ENCODE peak calls at places on chromosomes 5 and 9, in five cellular contexts. V is endothelial cell of umbilical vein, X is ovary, Q is psoas muscle, M is iPS DF 6.9. P is an unnamed sample.

GRCh38 chr5:59035681-59036080 is 452.8 kb downstream of the RAB3C start:
- DNase-seq in V (no peak), X (no peak), Q (no peak), M (no peak), P (no peak)

GRCh38 chr9:106945727-106946690 is 83.0 kb downstream of the ZNF462 start:
- DNase-seq in V (peak; percentile 53), X (no peak), Q (no peak), M (no peak), P (no peak)

GRCh38 chr9:127290666-127291065 is 26.1 kb downstream of the GARNL3 start:
- DNase-seq in V (no peak), X (no peak), Q (no peak), M (no peak), P (no peak)

GRCh38 chr9:115988701-115989100 is 164.9 kb upstream of the PAPPA start:
- DNase-seq in V (no peak), X (no peak), Q (no peak), M (no peak), P (no peak)

GRCh38 chr5:54049963-54050362 is 260.4 kb downstream of the ARL15 start:
- DNase-seq in V (no peak), X (no peak), Q (no peak), M (no peak), P (no peak)

GRCh38 chr5:16548812-16549211 is 68.0 kb downstream of the RETREG1 start:
- DNase-seq in V (no peak), X (no peak), Q (no peak), M (no peak), P (no peak)

GRCh38 chr9:131334568-131335105 is 45.1 kb downstream of the PLPP7 start:
- DNase-seq in V (peak; percentile 48), X (peak; percentile 51), Q (peak; percentile 94), M (no peak), P (peak; percentile 62)

GRCh38 chr5:149641000-149641576 is 59.8 kb downstream of the ARHGEF37 start:
- DNase-seq in V (no peak), X (peak; percentile 76), Q (peak; percentile 70), M (no peak), P (no peak)

GRCh38 chr5:1548702-1549523 is 25.2 kb upstream of the LPCAT1 start:
- DNase-seq in V (no peak), X (no peak), Q (no peak), M (no peak), P (peak; percentile 55)

GRCh38 chr9:12817702-12818101 is 42.9 kb downstream of the LURAP1L start:
- DNase-seq in V (no peak), X (no peak), Q (no peak), M (no peak), P (peak; percentile 61)

GRCh38 chr5:78771260-78772240 is 123.0 kb upstream of the LHFPL2 start:
- DNase-seq in V (peak; percentile 91), X (no peak), Q (no peak), M (no peak), P (no peak)

GRCh38 chr5:68932830-68933434 is 160.9 kb upstream of the SLC30A5 start:
- DNase-seq in V (no peak), X (no peak), Q (no peak), M (peak; percentile 64), P (no peak)

GRCh38 chr5:38453921-38454320 is 102.5 kb downstream of the LIFR start:
- DNase-seq in V (no peak), X (no peak), Q (no peak), M (no peak), P (peak; percentile 10)

GRCh38 chr5:28301676-28302075 is 1263.3 kb upstream of the CDH9 start:
- DNase-seq in V (peak; percentile 13), X (no peak), Q (no peak), M (no peak), P (no peak)

GRCh38 chr9:61671276-61671973 is 481.6 kb downstream of the SPATA31A7 start:
- DNase-seq in V (peak; percentile 2), X (no peak), Q (no peak), M (no peak), P (peak; percentile 73)
- H3K9me3 ChIP-seq in V (peaks cover 2% of the 10 kb centered on the region), X (no peaks in the 10 kb centered on the region), Q (no peaks in the 10 kb centered on the region), M (peaks cover 11% of the 10 kb centered on the region), P (peaks cover 4% of the 10 kb centered on the region)

GRCh38 chr9:135920256-135920930 is 13.0 kb upstream of the CAMSAP1 start:
- DNase-seq in V (no peak), X (no peak), Q (peak; percentile 42), M (no peak), P (peak; percentile 30)

GRCh38 chr9:135919318-135919717 is 12.0 kb upstream of the CAMSAP1 start:
- DNase-seq in V (no peak), X (no peak), Q (peak; percentile 33), M (no peak), P (peak; percentile 21)

GRCh38 chr9:135920973-135921585 is 13.7 kb upstream of the CAMSAP1 start:
- DNase-seq in V (no peak), X (no peak), Q (peak; percentile 45), M (no peak), P (no peak)

GRCh38 chr9:135914921-135915320 is 7.6 kb upstream of the CAMSAP1 start:
- DNase-seq in V (no peak), X (no peak), Q (no peak), M (no peak), P (peak; percentile 15)

GRCh38 chr9:135916998-135917397 is 9.7 kb upstream of the CAMSAP1 start:
- DNase-seq in V (no peak), X (no peak), Q (no peak), M (no peak), P (no peak)
- H3K9me3 ChIP-seq in V (peaks cover 5% of the 10 kb centered on the region), X (peaks cover under 1% of the 10 kb centered on the region), Q (no peaks in the 10 kb centered on the region), M (peaks cover 12% of the 10 kb centered on the region), P (peaks cover 9% of the 10 kb centered on the region)

DNA sequence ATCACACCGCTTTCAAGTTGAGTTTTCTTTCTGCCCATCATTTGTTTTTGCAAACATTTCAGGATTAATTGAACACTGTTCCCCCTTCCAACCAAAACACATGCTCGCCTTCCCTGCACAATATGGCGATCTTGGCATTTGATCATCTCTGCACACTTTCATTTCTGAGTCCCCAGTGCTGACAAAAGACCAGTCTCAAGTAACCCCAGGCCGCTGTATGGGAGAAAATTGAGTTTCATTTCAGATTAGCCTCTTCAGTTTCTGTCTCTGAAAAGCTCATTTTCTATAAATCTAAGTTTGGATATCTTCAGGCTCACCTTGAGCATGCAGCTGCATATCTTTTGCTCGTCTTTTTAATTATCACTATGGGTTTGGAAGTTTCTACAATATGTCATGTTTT is 169.2 kb upstream of the MAST4 start:
- DNase-seq in V (no peak), X (no peak), Q (no peak), M (no peak), P (no peak)
- H3K9me3 ChIP-seq in V (no peaks in the 10 kb centered on the region), X (no peaks in the 10 kb centered on the region), Q (no peaks in the 10 kb centered on the region), M (no peaks in the 10 kb centered on the region), P (peaks cover 4% of the 10 kb centered on the region)

DNA sequence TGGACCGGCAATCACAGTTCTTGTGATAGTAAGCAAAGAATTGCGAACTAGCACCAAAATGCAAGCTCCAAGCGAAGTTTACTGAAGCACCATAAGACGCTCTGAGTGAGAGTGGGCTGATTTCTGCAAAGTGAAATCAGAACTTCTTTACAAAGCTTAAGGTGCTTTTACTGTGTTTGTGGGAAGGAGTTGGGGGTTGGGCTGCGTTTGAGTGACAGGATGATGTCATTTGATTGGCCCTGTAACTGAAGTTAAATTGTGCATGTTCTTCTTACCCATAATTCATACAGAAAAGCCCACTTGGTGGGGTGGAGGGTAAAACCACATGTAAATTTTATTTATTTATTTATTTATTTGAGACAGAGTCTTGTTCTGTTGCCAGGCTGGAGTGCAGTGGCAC is 970.6 kb upstream of the CDH18 start:
- DNase-seq in V (no peak), X (no peak), Q (no peak), M (no peak), P (no peak)
- H3K9me3 ChIP-seq in V (no peaks in the 10 kb centered on the region), X (no peaks in the 10 kb centered on the region), Q (no peaks in the 10 kb centered on the region), M (no peaks in the 10 kb centered on the region), P (no peaks in the 10 kb centered on the region)

GRCh38 chr5:141374627-141375026 is 936 bp downstream of the PCDHGA6 start:
- DNase-seq in V (no peak), X (no peak), Q (no peak), M (no peak), P (no peak)
- H3K9me3 ChIP-seq in V (no peaks in the 10 kb centered on the region), X (peaks cover 51% of the 10 kb centered on the region), Q (peaks cover 16% of the 10 kb centered on the region), M (no peaks in the 10 kb centered on the region), P (peaks cover 45% of the 10 kb centered on the region)

DNA sequence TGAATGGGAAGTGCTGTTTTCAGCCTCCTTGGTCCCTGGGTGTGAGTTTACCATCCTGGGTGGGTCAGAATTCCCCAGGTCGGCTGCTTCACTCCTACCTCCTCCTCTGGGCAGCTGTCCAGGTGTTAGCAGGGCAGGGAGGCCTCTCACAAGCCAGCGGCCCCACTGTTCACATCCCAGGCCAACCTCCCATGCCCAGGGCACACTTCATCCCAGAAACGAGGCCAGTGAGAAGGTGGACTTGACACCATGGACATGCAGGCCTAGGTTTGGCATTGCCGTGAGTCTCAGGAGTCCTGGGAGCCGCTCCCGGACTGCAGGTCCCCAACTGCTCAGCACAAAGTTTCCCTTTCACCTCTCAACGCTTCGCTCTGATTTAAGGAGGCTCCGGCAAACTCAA is 229.6 kb upstream of the IRX2 start:
- DNase-seq in V (no peak), X (no peak), Q (no peak), M (no peak), P (no peak)
- H3K9me3 ChIP-seq in V (peaks cover 4% of the 10 kb centered on the region), X (no peaks in the 10 kb centered on the region), Q (no peaks in the 10 kb centered on the region), M (no peaks in the 10 kb centered on the region), P (peaks cover 2% of the 10 kb centered on the region)

GRCh38 chr5:141369994-141370848 is at the start of gene PCDHGB3:
- DNase-seq in V (peak; percentile 40), X (no peak), Q (peak; percentile 69), M (no peak), P (no peak)

GRCh38 chr5:141371572-141372475 is 1.8 kb downstream of the PCDHGB3 start:
- DNase-seq in V (no peak), X (no peak), Q (no peak), M (no peak), P (no peak)

DNA sequence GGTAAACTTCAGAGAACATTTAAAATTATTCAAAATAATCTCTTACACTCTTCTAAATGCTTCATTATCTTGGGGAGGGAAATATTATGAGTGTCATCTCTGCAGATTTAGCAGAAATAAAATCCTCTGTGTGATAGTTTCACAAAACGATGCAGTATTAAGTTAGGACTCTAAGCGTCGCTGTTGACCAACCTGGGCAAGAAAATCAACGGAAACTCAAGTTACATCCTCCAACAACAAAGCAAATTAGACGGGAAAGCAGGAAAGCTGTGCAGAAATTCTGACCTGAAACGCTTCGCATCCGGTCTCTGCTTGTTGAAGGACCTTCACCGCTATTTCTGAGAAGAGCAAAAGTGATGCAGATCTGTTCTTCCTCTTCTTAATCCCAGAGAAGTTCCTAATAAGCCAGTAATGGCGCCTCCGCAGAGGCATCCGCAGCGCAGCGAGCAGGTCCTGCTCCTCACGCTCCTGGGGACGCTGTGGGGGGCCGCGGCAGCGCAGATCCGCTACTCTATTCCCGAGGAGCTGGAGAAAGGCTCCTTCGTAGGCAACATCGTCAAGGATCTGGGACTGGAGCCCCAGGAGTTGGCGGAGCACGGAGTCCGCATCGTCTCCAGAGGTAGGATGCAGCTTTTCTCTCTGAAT is at the start of gene PCDHGA6:
- DNase-seq in V (peak; percentile 49), X (no peak), Q (no peak), M (no peak), P (peak; percentile 66)
- H3K9me3 ChIP-seq in V (no peaks in the 10 kb centered on the region), X (peaks cover 51% of the 10 kb centered on the region), Q (peaks cover 16% of the 10 kb centered on the region), M (no peaks in the 10 kb centered on the region), P (peaks cover 45% of the 10 kb centered on the region)

DNA sequence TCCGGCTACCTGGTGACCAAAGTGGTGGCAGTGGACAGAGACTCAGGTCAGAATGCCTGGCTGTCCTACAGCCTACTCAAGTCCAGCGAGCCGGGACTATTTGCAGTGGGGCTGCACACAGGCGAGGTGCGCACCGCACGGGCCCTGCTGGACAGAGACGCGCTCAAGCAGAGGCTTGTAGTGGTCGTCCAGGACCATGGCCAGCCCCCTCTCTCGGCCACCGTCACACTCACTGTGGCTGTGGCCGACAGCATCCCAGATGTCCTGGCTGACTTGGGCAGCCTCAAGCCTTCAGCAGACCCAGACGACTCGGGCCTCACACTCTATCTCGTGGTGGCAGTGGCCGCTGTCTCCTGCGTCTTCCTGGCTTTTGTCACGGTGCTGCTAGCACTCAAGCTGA is 2.1 kb downstream of the PCDHGA4 start:
- DNase-seq in V (no peak), X (no peak), Q (peak; percentile 35), M (no peak), P (no peak)
- H3K9me3 ChIP-seq in V (no peaks in the 10 kb centered on the region), X (peaks cover 52% of the 10 kb centered on the region), Q (peaks cover 23% of the 10 kb centered on the region), M (peaks cover 2% of the 10 kb centered on the region), P (peaks cover 37% of the 10 kb centered on the region)